ENCODE peak calls at places on chromosomes 5 and 9, in eight cellular contexts. P, V, E, H, Y, G, U and C are unnamed samples.
A peak's percentile ranks its signal among the peaks of the same experiment; 100 is the strongest.

GRCh38 chr9:136939431-136939995 is 5.0 kb downstream of the FBXW5 start:
- DNase-seq in U (peak; percentile 44), G (no peak), Y (no peak), V (no peak), E (no peak), H (no peak), P (no peak), C (no peak)

GRCh38 chr5:93070938-93071337 is 510.1 kb downstream of the NR2F1-AS1 start:
- DNase-seq in G (no peak), P (no peak), V (no peak), U (no peak), E (no peak), Y (no peak), H (no peak), C (no peak)

GRCh38 chr5:140966293-140967225 is at the start of gene PCDHAC2:
- DNase-seq in G (peak; percentile 6), H (no peak), U (no peak), V (peak; percentile 27), P (peak; percentile 27), E (peak; percentile 75), Y (no peak), C (no peak)

GRCh38 chr9:77305622-77306365 is 128.5 kb downstream of the VPS13A start:
- DNase-seq in H (no peak), U (no peak), G (no peak), V (no peak), E (no peak), Y (no peak), P (no peak), C (no peak)

GRCh38 chr5:35785601-35786085 is 71.0 kb upstream of the IL7R start:
- DNase-seq in Y (no peak), G (peak; percentile 73), V (no peak), H (no peak), U (no peak), E (no peak), P (no peak), C (peak; percentile 14)

GRCh38 chr9:7097785-7098420 is 340.1 kb downstream of the KDM4C start:
- DNase-seq in V (no peak), U (no peak), G (no peak), H (no peak), Y (no peak), P (no peak), E (no peak), C (no peak)

GRCh38 chr5:171907731-171908343 is 98.6 kb downstream of the FBXW11 start:
- DNase-seq in G (peak; percentile 68), V (no peak), E (peak; percentile 31), Y (peak; percentile 28), H (peak; percentile 43), P (peak; percentile 64), U (no peak), C (peak; percentile 81)

GRCh38 chr9:19634881-19635280 is 154.0 kb downstream of the SLC24A2 start:
- DNase-seq in E (no peak), Y (no peak), V (no peak), P (no peak), H (no peak), G (no peak), U (no peak), C (no peak)

GRCh38 chr5:111463304-111463703 is 49.0 kb downstream of the STARD4 start:
- DNase-seq in U (no peak), E (no peak), P (no peak), G (no peak), H (no peak), V (no peak), Y (no peak), C (no peak)

GRCh38 chr5:122871669-122872068 is 26.3 kb downstream of the SNX24 start:
- DNase-seq in U (no peak), V (no peak), G (no peak), H (no peak), P (no peak), E (no peak), Y (no peak), C (no peak)

GRCh38 chr9:109072133-109072692 is 47.5 kb downstream of the TMEM245 start:
- DNase-seq in H (no peak), P (no peak), V (no peak), Y (no peak), U (no peak), G (no peak), E (no peak), C (no peak)

GRCh38 chr9:133739408-133740280 is 1.5 kb upstream of the SARDH start:
- DNase-seq in U (no peak), G (no peak), Y (no peak), V (no peak), P (no peak), E (no peak), H (no peak), C (no peak)

GRCh38 chr5:15222156-15222555 is 277.8 kb upstream of the FBXL7 start:
- DNase-seq in H (no peak), P (no peak), E (no peak), G (no peak), Y (no peak), U (no peak), V (no peak), C (no peak)

GRCh38 chr5:6818594-6819512 is 105.6 kb downstream of the TENT4A start:
- DNase-seq in P (no peak), E (no peak), Y (no peak), H (no peak), G (no peak), U (no peak), V (no peak), C (no peak)

GRCh38 chr9:132187006-132187760 is 25.3 kb downstream of the NTNG2 start:
- DNase-seq in H (no peak), G (no peak), P (peak; percentile 65), E (no peak), V (no peak), Y (no peak), U (no peak), C (no peak)

GRCh38 chr5:64784451-64785025 is 15.8 kb downstream of the CWC27 start:
- DNase-seq in H (peak; percentile 67), P (peak; percentile 86), Y (peak; percentile 63), G (peak; percentile 85), U (peak; percentile 57), V (peak; percentile 43), E (peak; percentile 72), C (peak; percentile 92)